ENCODE peak calls at places on chromosomes 13 and 19, in eight cellular contexts. One of them, this sample, is unnamed.

GRCh38 chr13:20441879-20442278 is 83.8 kb downstream of the CRYL1 start:
- DNase-seq in lung: no peak
- DNase-seq in CD4-positive, CD25-positive, alpha-beta regulatory T cell: no peak
- DNase-seq in right cardiac atrium: no peak
- DNase-seq in Caco-2: no peak
- DNase-seq in esophagus squamous epithelium: no peak
- DNase-seq in tibial artery: no peak
- DNase-seq in heart left ventricle: no peak
- DNase-seq in this sample: no peak

GRCh38 chr19:33552928-33553279 is 31.3 kb upstream of the PEPD start:
- DNase-seq in lung: no peak
- DNase-seq in CD4-positive, CD25-positive, alpha-beta regulatory T cell: no peak
- DNase-seq in right cardiac atrium: peak; percentile 4
- DNase-seq in Caco-2: no peak
- DNase-seq in esophagus squamous epithelium: no peak
- DNase-seq in tibial artery: peak; percentile 29
- DNase-seq in heart left ventricle: no peak
- DNase-seq in this sample: no peak

GRCh38 chr13:26048745-26049144 is 3.1 kb downstream of the SHISA2 start:
- DNase-seq in lung: no peak
- DNase-seq in CD4-positive, CD25-positive, alpha-beta regulatory T cell: no peak
- DNase-seq in right cardiac atrium: no peak
- DNase-seq in Caco-2: no peak
- DNase-seq in esophagus squamous epithelium: no peak
- DNase-seq in tibial artery: no peak
- DNase-seq in heart left ventricle: no peak
- DNase-seq in this sample: no peak

GRCh38 chr13:21116141-21116540 is 54.8 kb upstream of the LATS2 start:
- DNase-seq in lung: no peak
- DNase-seq in CD4-positive, CD25-positive, alpha-beta regulatory T cell: no peak
- DNase-seq in right cardiac atrium: no peak
- DNase-seq in Caco-2: no peak
- DNase-seq in esophagus squamous epithelium: no peak
- DNase-seq in tibial artery: no peak
- DNase-seq in heart left ventricle: no peak
- DNase-seq in this sample: no peak

GRCh38 chr13:24033527-24034302 is 126.8 kb upstream of the SPATA13 start:
- DNase-seq in lung: peak; percentile 26
- DNase-seq in CD4-positive, CD25-positive, alpha-beta regulatory T cell: no peak
- DNase-seq in right cardiac atrium: no peak
- DNase-seq in Caco-2: no peak
- DNase-seq in esophagus squamous epithelium: no peak
- DNase-seq in tibial artery: no peak
- DNase-seq in heart left ventricle: no peak
- DNase-seq in this sample: no peak

GRCh38 chr19:58399903-58400637 is 4.6 kb downstream of the RNF225 start:
- DNase-seq in lung: no peak
- DNase-seq in CD4-positive, CD25-positive, alpha-beta regulatory T cell: no peak
- DNase-seq in right cardiac atrium: peak; percentile 69
- DNase-seq in Caco-2: no peak
- DNase-seq in esophagus squamous epithelium: no peak
- DNase-seq in tibial artery: peak; percentile 51
- DNase-seq in heart left ventricle: no peak
- DNase-seq in this sample: no peak

GRCh38 chr19:32662186-32662585 is 12.8 kb downstream of the ANKRD27 start:
- DNase-seq in lung: no peak
- DNase-seq in CD4-positive, CD25-positive, alpha-beta regulatory T cell: no peak
- DNase-seq in right cardiac atrium: no peak
- DNase-seq in Caco-2: no peak
- DNase-seq in esophagus squamous epithelium: no peak
- DNase-seq in tibial artery: no peak
- DNase-seq in heart left ventricle: no peak
- DNase-seq in this sample: no peak

GRCh38 chr19:4455742-4456565 is 1.6 kb downstream of the UBXN6 start:
- DNase-seq in lung: no peak
- DNase-seq in CD4-positive, CD25-positive, alpha-beta regulatory T cell: no peak
- DNase-seq in right cardiac atrium: peak; percentile 86
- DNase-seq in Caco-2: no peak
- DNase-seq in esophagus squamous epithelium: no peak
- DNase-seq in tibial artery: no peak
- DNase-seq in heart left ventricle: no peak
- DNase-seq in this sample: no peak

GRCh38 chr13:34076943-34077703 is 259.2 kb downstream of the RFC3 start:
- DNase-seq in lung: no peak
- DNase-seq in CD4-positive, CD25-positive, alpha-beta regulatory T cell: no peak
- DNase-seq in right cardiac atrium: no peak
- DNase-seq in Caco-2: no peak
- DNase-seq in esophagus squamous epithelium: no peak
- DNase-seq in tibial artery: no peak
- DNase-seq in heart left ventricle: no peak
- DNase-seq in this sample: no peak

GRCh38 chr13:111233080-111233479 is 87.4 kb upstream of the TEX29 start:
- DNase-seq in lung: no peak
- DNase-seq in CD4-positive, CD25-positive, alpha-beta regulatory T cell: no peak
- DNase-seq in right cardiac atrium: no peak
- DNase-seq in Caco-2: no peak
- DNase-seq in esophagus squamous epithelium: no peak
- DNase-seq in tibial artery: no peak
- DNase-seq in heart left ventricle: no peak
- DNase-seq in this sample: no peak

GRCh38 chr13:105465745-105466144 is 1069.7 kb downstream of the EFNB2 start:
- DNase-seq in lung: no peak
- DNase-seq in CD4-positive, CD25-positive, alpha-beta regulatory T cell: no peak
- DNase-seq in right cardiac atrium: no peak
- DNase-seq in Caco-2: no peak
- DNase-seq in esophagus squamous epithelium: no peak
- DNase-seq in tibial artery: no peak
- DNase-seq in heart left ventricle: no peak
- DNase-seq in this sample: no peak

GRCh38 chr19:5445667-5446066 is 9.6 kb upstream of the ZNRF4 start:
- DNase-seq in lung: no peak
- DNase-seq in CD4-positive, CD25-positive, alpha-beta regulatory T cell: no peak
- DNase-seq in right cardiac atrium: no peak
- DNase-seq in Caco-2: no peak
- DNase-seq in esophagus squamous epithelium: no peak
- DNase-seq in tibial artery: no peak
- DNase-seq in heart left ventricle: peak; percentile 57
- DNase-seq in this sample: no peak

GRCh38 chr13:30610311-30610710 is 7.4 kb upstream of the USPL1 start:
- DNase-seq in lung: no peak
- DNase-seq in CD4-positive, CD25-positive, alpha-beta regulatory T cell: no peak
- DNase-seq in right cardiac atrium: no peak
- DNase-seq in Caco-2: no peak
- DNase-seq in esophagus squamous epithelium: no peak
- DNase-seq in tibial artery: no peak
- DNase-seq in heart left ventricle: no peak
- DNase-seq in this sample: no peak

GRCh38 chr19:50649433-50650391 is at the start of gene C19orf81:
- DNase-seq in lung: no peak
- DNase-seq in CD4-positive, CD25-positive, alpha-beta regulatory T cell: no peak
- DNase-seq in right cardiac atrium: no peak
- DNase-seq in Caco-2: peak; percentile 48
- DNase-seq in esophagus squamous epithelium: no peak
- DNase-seq in tibial artery: no peak
- DNase-seq in heart left ventricle: no peak
- DNase-seq in this sample: no peak

GRCh38 chr13:111184685-111185401 is 69.7 kb downstream of the ARHGEF7 start:
- DNase-seq in lung: no peak
- DNase-seq in CD4-positive, CD25-positive, alpha-beta regulatory T cell: peak; percentile 81
- DNase-seq in right cardiac atrium: peak; percentile 55
- DNase-seq in Caco-2: no peak
- DNase-seq in esophagus squamous epithelium: no peak
- DNase-seq in tibial artery: peak; percentile 79
- DNase-seq in heart left ventricle: no peak
- DNase-seq in this sample: no peak

GRCh38 chr19:5131866-5132561 is 163.1 kb downstream of the KDM4B start:
- DNase-seq in lung: no peak
- DNase-seq in CD4-positive, CD25-positive, alpha-beta regulatory T cell: peak; percentile 59
- DNase-seq in right cardiac atrium: no peak
- DNase-seq in Caco-2: peak; percentile 56
- DNase-seq in esophagus squamous epithelium: no peak
- DNase-seq in tibial artery: no peak
- DNase-seq in heart left ventricle: no peak
- DNase-seq in this sample: no peak

GRCh38 chr13:106048386-106048785 is 487.1 kb downstream of the EFNB2 start:
- DNase-seq in lung: no peak
- DNase-seq in CD4-positive, CD25-positive, alpha-beta regulatory T cell: no peak
- DNase-seq in right cardiac atrium: no peak
- DNase-seq in Caco-2: no peak
- DNase-seq in esophagus squamous epithelium: no peak
- DNase-seq in tibial artery: no peak
- DNase-seq in heart left ventricle: no peak
- DNase-seq in this sample: no peak

GRCh38 chr13:38002596-38002995 is 133.0 kb upstream of the TRPC4 start:
- DNase-seq in lung: no peak
- DNase-seq in CD4-positive, CD25-positive, alpha-beta regulatory T cell: no peak
- DNase-seq in right cardiac atrium: no peak
- DNase-seq in Caco-2: no peak
- DNase-seq in esophagus squamous epithelium: no peak
- DNase-seq in tibial artery: no peak
- DNase-seq in heart left ventricle: no peak
- DNase-seq in this sample: no peak

GRCh38 chr13:36921902-36922301 is 1.9 kb upstream of the SMAD9 start:
- DNase-seq in lung: no peak
- DNase-seq in CD4-positive, CD25-positive, alpha-beta regulatory T cell: no peak
- DNase-seq in right cardiac atrium: no peak
- DNase-seq in Caco-2: no peak
- DNase-seq in esophagus squamous epithelium: no peak
- DNase-seq in tibial artery: no peak
- DNase-seq in heart left ventricle: no peak
- DNase-seq in this sample: no peak

GRCh38 chr13:36919833-36920611 is at the start of gene SMAD9:
- DNase-seq in lung: peak; percentile 62
- DNase-seq in CD4-positive, CD25-positive, alpha-beta regulatory T cell: peak; percentile 3
- DNase-seq in right cardiac atrium: peak; percentile 94
- DNase-seq in Caco-2: peak; percentile 57
- DNase-seq in esophagus squamous epithelium: no peak
- DNase-seq in tibial artery: peak; percentile 87
- DNase-seq in heart left ventricle: peak; percentile 87
- DNase-seq in this sample: peak; percentile 70

GRCh38 chr13:36918246-36919060 is 1.6 kb downstream of the SMAD9 start:
- DNase-seq in lung: no peak
- DNase-seq in CD4-positive, CD25-positive, alpha-beta regulatory T cell: no peak
- DNase-seq in right cardiac atrium: no peak
- DNase-seq in Caco-2: no peak
- DNase-seq in esophagus squamous epithelium: no peak
- DNase-seq in tibial artery: no peak
- DNase-seq in heart left ventricle: no peak
- DNase-seq in this sample: no peak

GRCh38 chr13:36919206-36919832 is 719 bp downstream of the SMAD9 start:
- DNase-seq in lung: peak; percentile 47
- DNase-seq in CD4-positive, CD25-positive, alpha-beta regulatory T cell: peak; percentile 2
- DNase-seq in right cardiac atrium: peak; percentile 84
- DNase-seq in Caco-2: peak; percentile 16
- DNase-seq in esophagus squamous epithelium: no peak
- DNase-seq in tibial artery: peak; percentile 79
- DNase-seq in heart left ventricle: no peak
- DNase-seq in this sample: peak; percentile 67

GRCh38 chr13:36920612-36921185 is 661 bp upstream of the SMAD9 start:
- DNase-seq in lung: no peak
- DNase-seq in CD4-positive, CD25-positive, alpha-beta regulatory T cell: no peak
- DNase-seq in right cardiac atrium: no peak
- DNase-seq in Caco-2: no peak
- DNase-seq in esophagus squamous epithelium: no peak
- DNase-seq in tibial artery: no peak
- DNase-seq in heart left ventricle: no peak
- DNase-seq in this sample: no peak
- H3K4me3 ChIP-seq in lung: no peak overlapping the region
- H3K4me3 ChIP-seq in CD4-positive, CD25-positive, alpha-beta regulatory T cell: no peak overlapping the region
- H3K4me3 ChIP-seq in right cardiac atrium: peak overlapping the region; percentile 99
- H3K4me3 ChIP-seq in Caco-2: no peak overlapping the region
- H3K4me3 ChIP-seq in esophagus squamous epithelium: peak overlapping the region; percentile 55
- H3K4me3 ChIP-seq in tibial artery: peak overlapping the region; percentile 92
- H3K4me3 ChIP-seq in heart left ventricle: peak overlapping the region; percentile 51
- H3K4me3 ChIP-seq in this sample: peak overlapping the region; percentile 66

GRCh38 chr13:89950225-89950624 is 1397.3 kb upstream of the MIR17HG start:
- DNase-seq in lung: no peak
- DNase-seq in CD4-positive, CD25-positive, alpha-beta regulatory T cell: no peak
- DNase-seq in right cardiac atrium: no peak
- DNase-seq in Caco-2: no peak
- DNase-seq in esophagus squamous epithelium: no peak
- DNase-seq in tibial artery: no peak
- DNase-seq in heart left ventricle: no peak
- DNase-seq in this sample: no peak
- H3K4me1 ChIP-seq in lung: no peaks in the 10 kb centered on the region
- H3K4me1 ChIP-seq in CD4-positive, CD25-positive, alpha-beta regulatory T cell: no peaks in the 10 kb centered on the region
- H3K4me1 ChIP-seq in right cardiac atrium: no peaks in the 10 kb centered on the region
- H3K4me1 ChIP-seq in Caco-2: no peaks in the 10 kb centered on the region
- H3K4me1 ChIP-seq in esophagus squamous epithelium: no peaks in the 10 kb centered on the region
- H3K4me1 ChIP-seq in tibial artery: no peaks in the 10 kb centered on the region
- H3K4me1 ChIP-seq in heart left ventricle: no peaks in the 10 kb centered on the region
- H3K4me1 ChIP-seq in this sample: no peaks in the 10 kb centered on the region

DNA sequence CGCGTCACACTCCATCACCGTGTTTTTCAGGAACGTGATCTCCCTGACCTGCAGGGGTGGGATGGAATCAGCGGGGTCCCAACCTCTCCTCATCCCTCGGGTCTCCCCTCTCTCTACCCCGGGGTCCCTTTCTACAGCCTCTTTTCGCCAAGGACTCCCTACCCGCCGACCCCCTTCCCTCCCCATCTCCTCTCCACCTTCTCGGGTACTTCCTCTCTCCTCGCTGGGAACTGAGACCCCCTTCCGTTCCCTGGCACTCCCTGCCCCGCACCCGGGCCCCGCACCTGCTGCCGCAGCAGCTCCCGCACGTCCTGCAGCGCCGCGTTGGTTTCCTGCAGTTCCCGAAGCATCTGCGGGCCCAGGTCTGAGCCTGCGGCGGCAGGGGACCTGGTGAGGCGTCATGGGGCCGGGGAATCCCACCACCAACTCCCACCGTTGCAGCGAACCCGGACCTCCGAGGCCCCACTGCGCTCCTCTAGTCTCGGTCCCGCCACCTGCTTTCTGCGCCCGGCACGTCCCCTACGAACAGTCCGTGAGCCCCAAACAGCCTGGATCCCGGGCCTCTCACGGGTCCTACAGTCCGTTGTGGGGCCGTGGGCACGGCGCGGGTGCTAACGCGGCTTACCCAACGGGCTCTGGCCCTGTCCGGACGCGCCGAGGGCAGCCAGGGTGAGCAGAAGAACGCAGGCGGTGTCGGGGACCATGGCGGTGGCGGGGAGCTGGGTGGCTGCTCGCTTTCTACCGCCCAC is at the start of gene COMP:
- DNase-seq in lung: no peak
- DNase-seq in CD4-positive, CD25-positive, alpha-beta regulatory T cell: no peak
- DNase-seq in right cardiac atrium: peak; percentile 56
- DNase-seq in Caco-2: no peak
- DNase-seq in esophagus squamous epithelium: no peak
- DNase-seq in tibial artery: no peak
- DNase-seq in heart left ventricle: peak; percentile 45
- DNase-seq in this sample: no peak
- H3K4me3 ChIP-seq in lung: no peak within 1 kb of the TSS
- H3K4me3 ChIP-seq in CD4-positive, CD25-positive, alpha-beta regulatory T cell: no peak within 1 kb of the TSS
- H3K4me3 ChIP-seq in right cardiac atrium: peak within 1 kb of the TSS; percentile 37
- H3K4me3 ChIP-seq in Caco-2: peak within 1 kb of the TSS; percentile 25
- H3K4me3 ChIP-seq in esophagus squamous epithelium: peak within 1 kb of the TSS; percentile 22
- H3K4me3 ChIP-seq in tibial artery: peak within 1 kb of the TSS; percentile 42
- H3K4me3 ChIP-seq in heart left ventricle: peak within 1 kb of the TSS; percentile 20
- H3K4me3 ChIP-seq in this sample: peak within 1 kb of the TSS; percentile 41

DNA sequence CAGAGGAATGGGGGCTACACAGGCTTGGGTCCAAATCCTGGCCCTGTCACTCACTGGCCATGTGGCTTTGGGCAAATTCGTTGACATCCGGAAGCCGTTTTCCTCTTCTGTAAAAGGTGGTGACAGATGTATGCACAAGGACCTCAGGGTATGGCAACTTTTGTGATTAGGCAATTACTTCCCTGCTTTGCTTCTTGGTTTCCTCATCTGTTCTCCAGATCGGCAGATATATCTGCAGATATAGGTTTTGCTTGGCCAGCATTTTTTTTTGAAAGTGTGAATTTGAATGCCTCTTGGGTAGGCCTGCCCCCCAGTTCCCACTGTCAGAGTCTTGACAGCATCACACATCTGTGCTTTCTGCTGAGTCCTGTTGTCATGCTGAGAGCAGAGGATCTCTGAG is 17.7 kb downstream of the TMEM272 start:
- DNase-seq in lung: no peak
- DNase-seq in CD4-positive, CD25-positive, alpha-beta regulatory T cell: no peak
- DNase-seq in right cardiac atrium: no peak
- DNase-seq in Caco-2: no peak
- DNase-seq in esophagus squamous epithelium: no peak
- DNase-seq in tibial artery: no peak
- DNase-seq in heart left ventricle: no peak
- DNase-seq in this sample: no peak
- H3K4me1 ChIP-seq in lung: peaks cover 5% of the 10 kb centered on the region
- H3K4me1 ChIP-seq in CD4-positive, CD25-positive, alpha-beta regulatory T cell: peaks cover 62% of the 10 kb centered on the region
- H3K4me1 ChIP-seq in right cardiac atrium: peaks cover 4% of the 10 kb centered on the region
- H3K4me1 ChIP-seq in Caco-2: no peaks in the 10 kb centered on the region
- H3K4me1 ChIP-seq in esophagus squamous epithelium: peaks cover 6% of the 10 kb centered on the region
- H3K4me1 ChIP-seq in tibial artery: no peaks in the 10 kb centered on the region
- H3K4me1 ChIP-seq in heart left ventricle: peaks cover 15% of the 10 kb centered on the region
- H3K4me1 ChIP-seq in this sample: peaks cover 46% of the 10 kb centered on the region

This sample was measured in right atrium auricular region.